ENCODE peak calls at places on chromosomes 4 and X, in seven cellular contexts. Y is CD8-positive, alpha-beta memory T cell; C is colonic mucosa; S is mesendoderm; U is fibroblast of lung; Z is A549; H is testis. Q is an unnamed sample. For H3K4me1, the result is how much of the 10 kb centered on the place peaks cover.

GRCh38 chrX:109995155-109995554 is 7.8 kb upstream of the TMEM164 start:
- DNase-seq in Y (no peak), C (no peak), S (no peak), U (no peak), Z (no peak), H (no peak), Q (no peak)

GRCh38 chr4:97867557-97868091 is 275.7 kb downstream of the STPG2 start:
- DNase-seq in Y (no peak), C (no peak), S (no peak), U (no peak), Z (no peak), H (no peak), Q (no peak)

GRCh38 chrX:12999422-12999821 is 24.5 kb downstream of the TMSB4X start:
- DNase-seq in Y (peak), C (no peak), S (no peak), U (no peak), Z (no peak), H (no peak), Q (peak)

GRCh38 chr4:173415885-173416658 is 17.2 kb upstream of the SCRG1 start:
- DNase-seq in Y (no peak), C (no peak), S (no peak), U (no peak), Z (no peak), H (peak), Q (peak)

GRCh38 chr4:16693040-16693506 is 205.4 kb downstream of the LDB2 start:
- DNase-seq in Y (no peak), C (no peak), S (no peak), U (no peak), Z (no peak), H (peak), Q (no peak)

GRCh38 chrX:139194571-139195280 is 335.8 kb upstream of the F9 start:
- DNase-seq in Y (no peak), C (no peak), S (peak), U (no peak), Z (no peak), H (peak), Q (no peak)

GRCh38 chrX:28491941-28492340 is 95.3 kb upstream of the IL1RAPL1 start:
- DNase-seq in Y (no peak), C (no peak), S (no peak), U (no peak), Z (no peak), H (no peak), Q (no peak)

GRCh38 chrX:29858714-29859113 is 356.6 kb upstream of the MAGEB2 start:
- DNase-seq in Y (no peak), C (no peak), S (no peak), U (peak), Z (no peak), H (no peak), Q (no peak)

GRCh38 chr4:78954048-78954666 is 14.9 kb upstream of the PAQR3 start:
- DNase-seq in Y (no peak), C (no peak), S (peak), U (peak), Z (no peak), H (peak), Q (peak)

GRCh38 chr4:1659104-1659725 is 24.9 kb downstream of the FAM53A start:
- DNase-seq in Y (no peak), C (no peak), S (no peak), U (no peak), Z (no peak), H (no peak), Q (no peak)

GRCh38 chr4:7074423-7074822 is 6.6 kb upstream of the GRPEL1 start:
- DNase-seq in Y (no peak), C (no peak), S (no peak), U (no peak), Z (no peak), H (no peak), Q (no peak)

GRCh38 chrX:154458116-154458953 is at the start of gene PLXNA3:
- DNase-seq in Y (peak), C (no peak), S (peak), U (no peak), Z (no peak), H (peak), Q (peak)

GRCh38 chr4:24764305-24764704 is 31.1 kb upstream of the SOD3 start:
- DNase-seq in Y (no peak), C (no peak), S (no peak), U (no peak), Z (no peak), H (no peak), Q (no peak)

GRCh38 chr4:808860-809570 is 16.9 kb downstream of the CPLX1 start:
- DNase-seq in Y (no peak), C (no peak), S (no peak), U (no peak), Z (no peak), H (no peak), Q (no peak)

GRCh38 chr4:39526810-39527295 is 386 bp downstream of the UGDH start:
- DNase-seq in Y (peak), C (no peak), S (no peak), U (no peak), Z (no peak), H (peak), Q (no peak)

GRCh38 chr4:139453041-139453370 is 915 bp upstream of the RAB33B start:
- DNase-seq in Y (peak), C (peak), S (peak), U (no peak), Z (peak), H (no peak), Q (no peak)

GRCh38 chrX:118751950-118752783 is 24.8 kb downstream of the IL13RA1 start:
- DNase-seq in Y (no peak), C (no peak), S (no peak), U (no peak), Z (no peak), H (no peak), Q (no peak)

GRCh38 chr4:53840643-53841042 is 223.8 kb downstream of the CHIC2 start:
- DNase-seq in Y (no peak), C (no peak), S (no peak), U (peak), Z (peak), H (no peak), Q (no peak)

GRCh38 chrX:40095588-40096394 is 2.0 kb downstream of the BCOR start:
- DNase-seq in Y (peak), C (no peak), S (peak), U (no peak), Z (no peak), H (no peak), Q (no peak)

GRCh38 chrX:68746988-68747387 is 81.8 kb upstream of the EFNB1 start:
- DNase-seq in Y (no peak), C (no peak), S (peak), U (no peak), Z (no peak), H (no peak), Q (no peak)

GRCh38 chrX:32749075-32749474 is 462.3 kb downstream of the DMD start:
- DNase-seq in Y (no peak), C (no peak), S (no peak), U (peak), Z (no peak), H (no peak), Q (no peak)

GRCh38 chr4:147078875-147079658 is 133.4 kb upstream of the TTC29 start:
- DNase-seq in Y (no peak), C (no peak), S (no peak), U (no peak), Z (no peak), H (peak), Q (peak)

GRCh38 chr4:169791527-169792156 is 33.9 kb upstream of the HPF1 start:
- DNase-seq in Y (no peak), C (peak), S (peak), U (peak), Z (peak), H (peak), Q (peak)

GRCh38 chr4:11232004-11232403 is 196.7 kb downstream of the HS3ST1 start:
- DNase-seq in Y (no peak), C (no peak), S (no peak), U (no peak), Z (no peak), H (no peak), Q (no peak)

GRCh38 chr4:186348433-186348832 is 82.4 kb downstream of the F11 start:
- DNase-seq in Y (no peak), C (no peak), S (no peak), U (no peak), Z (no peak), H (no peak), Q (no peak)

GRCh38 chr4:139453371-139454110 is 380 bp upstream of the RAB33B start:
- DNase-seq in Y (peak), C (peak), S (peak), U (peak), Z (peak), H (peak), Q (peak)

GRCh38 chr4:51842554-51843308 is at the start of gene DCUN1D4:
- DNase-seq in Y (peak), C (peak), S (peak), U (peak), Z (peak), H (peak), Q (peak)

GRCh38 chrX:123803331-123803983 is 56.4 kb upstream of the XIAP start:
- DNase-seq in Y (peak), C (no peak), S (peak), U (peak), Z (peak), H (no peak), Q (peak)

GRCh38 chr4:38113136-38113535 is 152.9 kb downstream of the PTTG2 start:
- DNase-seq in Y (no peak), C (no peak), S (no peak), U (no peak), Z (no peak), H (no peak), Q (no peak)
- H3K4me1 ChIP-seq in Y (under half), C (under half), S (under half), U (under half), Z (under half), H (under half), Q (under half)

GRCh38 chrX:56764153-56764974 is 35.3 kb downstream of the NBDY start:
- DNase-seq in Y (peak), C (peak), S (peak), U (peak), Z (peak), H (peak), Q (peak)
- H3K27ac ChIP-seq in Y (no peak), C (peak), S (no peak), U (peak), Z (peak), H (no peak), Q (peak)

GRCh38 chr4:75662626-75663025 is 10.6 kb downstream of the G3BP2 start:
- DNase-seq in Y (no peak), C (no peak), S (no peak), U (no peak), Z (no peak), H (no peak), Q (no peak)

GRCh38 chr4:75659512-75660031 is 13.6 kb downstream of the G3BP2 start:
- DNase-seq in Y (no peak), C (no peak), S (no peak), U (no peak), Z (no peak), H (no peak), Q (no peak)

GRCh38 chr4:75658881-75659280 is 14.3 kb downstream of the G3BP2 start:
- DNase-seq in Y (no peak), C (no peak), S (no peak), U (peak), Z (no peak), H (no peak), Q (no peak)

GRCh38 chr4:75655562-75655961 is 17.6 kb downstream of the G3BP2 start:
- DNase-seq in Y (no peak), C (no peak), S (no peak), U (no peak), Z (no peak), H (no peak), Q (no peak)

GRCh38 chr4:75660491-75660890 is 12.7 kb downstream of the G3BP2 start:
- DNase-seq in Y (no peak), C (no peak), S (no peak), U (no peak), Z (no peak), H (no peak), Q (no peak)
- H3K4me3 ChIP-seq in Y (no peak), C (no peak), S (no peak), U (no peak), Z (no peak), H (no peak), Q (no peak)

DNA sequence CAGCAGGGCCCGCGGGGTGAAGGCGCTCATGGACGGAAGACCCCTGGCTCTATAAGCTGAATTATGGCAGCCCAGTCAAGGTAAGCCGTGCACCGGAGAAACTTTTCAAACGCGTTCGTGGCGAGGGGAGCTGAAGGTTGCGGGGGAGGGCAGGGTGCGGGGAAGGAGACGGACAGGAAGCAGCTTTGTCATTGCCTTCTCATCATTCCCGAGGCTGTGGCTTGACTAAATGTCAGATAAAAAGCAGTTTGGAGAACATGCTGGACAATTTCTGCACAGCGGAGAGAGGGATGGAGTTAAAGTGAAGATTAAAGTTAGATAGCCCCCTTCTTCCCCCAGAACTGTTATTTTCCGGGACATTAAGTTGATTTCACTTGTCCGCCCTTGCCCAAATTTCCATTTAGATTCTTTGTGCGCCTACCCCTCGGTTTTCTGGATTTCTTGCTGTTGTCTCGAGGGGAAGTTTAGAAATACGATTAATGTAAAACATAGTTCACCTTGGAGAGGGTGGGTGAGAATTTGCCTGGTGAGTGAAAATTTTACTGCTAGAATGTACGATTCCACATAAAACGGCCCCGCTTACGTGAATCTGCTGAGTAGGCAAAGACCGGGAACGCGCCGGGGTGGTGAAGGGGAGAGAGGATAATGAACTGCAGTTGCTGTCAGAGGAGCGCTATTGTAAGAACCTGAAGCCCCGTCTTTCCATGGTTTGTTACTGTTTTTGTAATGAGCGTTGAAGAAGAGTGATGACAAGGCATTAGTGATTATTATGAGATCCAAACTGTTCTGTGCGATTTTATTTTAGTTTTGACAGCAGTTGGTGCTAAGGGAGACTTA is 72.8 kb downstream of the AFF1 start:
- DNase-seq in Y (no peak), C (peak), S (peak), U (peak), Z (no peak), H (peak), Q (peak)
- H3K4me1 ChIP-seq in Y (half or more), C (under half), S (under half), U (under half), Z (half or more), H (under half), Q (under half)

GRCh38 chr4:94571301-94571700 is 119.6 kb downstream of the PDLIM5 start:
- DNase-seq in Y (no peak), C (no peak), S (peak), U (no peak), Z (no peak), H (no peak), Q (no peak)
- H3K27ac ChIP-seq in Y (no peak), C (no peak), S (no peak), U (no peak), Z (no peak), H (no peak), Q (peak)

GRCh38 chr4:113756005-113756410 is 5.5 kb downstream of the CAMK2D start:
- DNase-seq in Y (no peak), C (no peak), S (peak), U (peak), Z (no peak), H (no peak), Q (peak)

GRCh38 chr4:113758361-113758760 is 3.2 kb downstream of the CAMK2D start:
- DNase-seq in Y (no peak), C (no peak), S (no peak), U (no peak), Z (no peak), H (no peak), Q (no peak)

GRCh38 chr4:113760094-113760851 is 1.3 kb downstream of the CAMK2D start:
- DNase-seq in Y (peak), C (peak), S (peak), U (peak), Z (peak), H (peak), Q (peak)

GRCh38 chr4:113759696-113760093 is 1.8 kb downstream of the CAMK2D start:
- DNase-seq in Y (no peak), C (no peak), S (no peak), U (peak), Z (no peak), H (no peak), Q (no peak)

GRCh38 chr4:113757486-113757885 is 4.1 kb downstream of the CAMK2D start:
- DNase-seq in Y (no peak), C (no peak), S (no peak), U (no peak), Z (no peak), H (no peak), Q (no peak)
- H3K4me3 ChIP-seq in Y (no peak), C (no peak), S (no peak), U (peak), Z (no peak), H (no peak), Q (no peak)

Q was measured in A673.